ENCODE peak calls at places on chromosomes 7 and 10, in eight cellular contexts. One of them, this sample, is unnamed.

GRCh38 chr7:46600340-46600739 is 679.3 kb upstream of the IGFBP3 start:
- DNase-seq in GM12892: no peak
- DNase-seq in stomach: no peak
- DNase-seq in HepG2: no peak
- DNase-seq in esophagus muscularis mucosa: no peak
- DNase-seq in prostate gland: no peak
- DNase-seq in K562: no peak
- DNase-seq in transverse colon: no peak
- DNase-seq in this sample: peak; percentile 89

GRCh38 chr10:129929343-129930297 is 34.5 kb downstream of the EBF3 start:
- DNase-seq in GM12892: no peak
- DNase-seq in stomach: no peak
- DNase-seq in HepG2: no peak
- DNase-seq in esophagus muscularis mucosa: no peak
- DNase-seq in prostate gland: no peak
- DNase-seq in K562: no peak
- DNase-seq in transverse colon: no peak
- DNase-seq in this sample: peak; percentile 28

GRCh38 chr7:82677064-82677463 is 233.5 kb upstream of the CACNA2D1 start:
- DNase-seq in GM12892: no peak
- DNase-seq in stomach: no peak
- DNase-seq in HepG2: no peak
- DNase-seq in esophagus muscularis mucosa: no peak
- DNase-seq in prostate gland: no peak
- DNase-seq in K562: no peak
- DNase-seq in transverse colon: no peak
- DNase-seq in this sample: no peak

GRCh38 chr7:99562832-99563231 is 4.4 kb downstream of the ZNF655 start:
- DNase-seq in GM12892: no peak
- DNase-seq in stomach: no peak
- DNase-seq in HepG2: peak; percentile 67
- DNase-seq in esophagus muscularis mucosa: no peak
- DNase-seq in prostate gland: no peak
- DNase-seq in K562: peak; percentile 87
- DNase-seq in transverse colon: peak; percentile 25
- DNase-seq in this sample: no peak

GRCh38 chr7:20738517-20739481 is 47.9 kb downstream of the SP8 start:
- DNase-seq in GM12892: no peak
- DNase-seq in stomach: no peak
- DNase-seq in HepG2: peak; percentile 41
- DNase-seq in esophagus muscularis mucosa: no peak
- DNase-seq in prostate gland: no peak
- DNase-seq in K562: no peak
- DNase-seq in transverse colon: no peak
- DNase-seq in this sample: no peak

GRCh38 chr10:108567899-108568752 is 1355.2 kb downstream of the XPNPEP1 start:
- DNase-seq in GM12892: no peak
- DNase-seq in stomach: no peak
- DNase-seq in HepG2: no peak
- DNase-seq in esophagus muscularis mucosa: no peak
- DNase-seq in prostate gland: no peak
- DNase-seq in K562: no peak
- DNase-seq in transverse colon: no peak
- DNase-seq in this sample: no peak

GRCh38 chr7:100413889-100414288 is 14.6 kb downstream of the ZCWPW1 start:
- DNase-seq in GM12892: no peak
- DNase-seq in stomach: no peak
- DNase-seq in HepG2: no peak
- DNase-seq in esophagus muscularis mucosa: no peak
- DNase-seq in prostate gland: no peak
- DNase-seq in K562: no peak
- DNase-seq in transverse colon: no peak
- DNase-seq in this sample: no peak

GRCh38 chr10:80528185-80528700 is 9.5 kb upstream of the SH2D4B start:
- DNase-seq in GM12892: no peak
- DNase-seq in stomach: no peak
- DNase-seq in HepG2: no peak
- DNase-seq in esophagus muscularis mucosa: no peak
- DNase-seq in prostate gland: no peak
- DNase-seq in K562: no peak
- DNase-seq in transverse colon: no peak
- DNase-seq in this sample: no peak

GRCh38 chr7:53800746-53801145 is 741.4 kb upstream of the VSTM2A start:
- DNase-seq in GM12892: no peak
- DNase-seq in stomach: no peak
- DNase-seq in HepG2: no peak
- DNase-seq in esophagus muscularis mucosa: no peak
- DNase-seq in prostate gland: no peak
- DNase-seq in K562: no peak
- DNase-seq in transverse colon: no peak
- DNase-seq in this sample: no peak

GRCh38 chr7:42929449-42929848 is 2.5 kb downstream of the PSMA2 start:
- DNase-seq in GM12892: no peak
- DNase-seq in stomach: no peak
- DNase-seq in HepG2: no peak
- DNase-seq in esophagus muscularis mucosa: no peak
- DNase-seq in prostate gland: no peak
- DNase-seq in K562: no peak
- DNase-seq in transverse colon: no peak
- DNase-seq in this sample: no peak

GRCh38 chr7:123260428-123260960 is 60.7 kb upstream of the SLC13A1 start:
- DNase-seq in GM12892: no peak
- DNase-seq in stomach: no peak
- DNase-seq in HepG2: no peak
- DNase-seq in esophagus muscularis mucosa: no peak
- DNase-seq in prostate gland: no peak
- DNase-seq in K562: no peak
- DNase-seq in transverse colon: peak; percentile 17
- DNase-seq in this sample: no peak

GRCh38 chr7:97107192-97107800 is 10.2 kb upstream of the SDHAF3 start:
- DNase-seq in GM12892: no peak
- DNase-seq in stomach: no peak
- DNase-seq in HepG2: no peak
- DNase-seq in esophagus muscularis mucosa: no peak
- DNase-seq in prostate gland: no peak
- DNase-seq in K562: no peak
- DNase-seq in transverse colon: no peak
- DNase-seq in this sample: no peak

GRCh38 chr10:86153751-86154150 is 212.8 kb downstream of the GRID1 start:
- DNase-seq in GM12892: no peak
- DNase-seq in stomach: no peak
- DNase-seq in HepG2: no peak
- DNase-seq in esophagus muscularis mucosa: no peak
- DNase-seq in prostate gland: no peak
- DNase-seq in K562: no peak
- DNase-seq in transverse colon: no peak
- DNase-seq in this sample: no peak

GRCh38 chr7:135204271-135204872 is 7.0 kb downstream of the WDR91 start:
- DNase-seq in GM12892: no peak
- DNase-seq in stomach: no peak
- DNase-seq in HepG2: no peak
- DNase-seq in esophagus muscularis mucosa: no peak
- DNase-seq in prostate gland: no peak
- DNase-seq in K562: no peak
- DNase-seq in transverse colon: no peak
- DNase-seq in this sample: no peak

GRCh38 chr7:4764402-4765007 is 10.9 kb upstream of the AP5Z1 start:
- DNase-seq in GM12892: no peak
- DNase-seq in stomach: no peak
- DNase-seq in HepG2: no peak
- DNase-seq in esophagus muscularis mucosa: no peak
- DNase-seq in prostate gland: no peak
- DNase-seq in K562: no peak
- DNase-seq in transverse colon: no peak
- DNase-seq in this sample: peak; percentile 80

GRCh38 chr10:10271639-10272192 is 746.0 kb upstream of the CELF2 start:
- DNase-seq in GM12892: no peak
- DNase-seq in stomach: no peak
- DNase-seq in HepG2: no peak
- DNase-seq in esophagus muscularis mucosa: no peak
- DNase-seq in prostate gland: no peak
- DNase-seq in K562: no peak
- DNase-seq in transverse colon: no peak
- DNase-seq in this sample: no peak

GRCh38 chr10:113493195-113493594 is 59.7 kb upstream of the HABP2 start:
- DNase-seq in GM12892: no peak
- DNase-seq in stomach: no peak
- DNase-seq in HepG2: no peak
- DNase-seq in esophagus muscularis mucosa: no peak
- DNase-seq in prostate gland: no peak
- DNase-seq in K562: no peak
- DNase-seq in transverse colon: no peak
- DNase-seq in this sample: no peak
- TF ChIP-seq POLR2AphosphoS5 in GM12892: no peak
- TF ChIP-seq POLR2AphosphoS5 in stomach: no peak
- TF ChIP-seq POLR2AphosphoS5 in HepG2: no peak
- TF ChIP-seq POLR2AphosphoS5 in esophagus muscularis mucosa: no peak
- TF ChIP-seq POLR2AphosphoS5 in prostate gland: no peak
- TF ChIP-seq POLR2AphosphoS5 in K562: no peak
- TF ChIP-seq POLR2AphosphoS5 in transverse colon: no peak
- TF ChIP-seq POLR2AphosphoS5 in this sample: no peak

DNA sequence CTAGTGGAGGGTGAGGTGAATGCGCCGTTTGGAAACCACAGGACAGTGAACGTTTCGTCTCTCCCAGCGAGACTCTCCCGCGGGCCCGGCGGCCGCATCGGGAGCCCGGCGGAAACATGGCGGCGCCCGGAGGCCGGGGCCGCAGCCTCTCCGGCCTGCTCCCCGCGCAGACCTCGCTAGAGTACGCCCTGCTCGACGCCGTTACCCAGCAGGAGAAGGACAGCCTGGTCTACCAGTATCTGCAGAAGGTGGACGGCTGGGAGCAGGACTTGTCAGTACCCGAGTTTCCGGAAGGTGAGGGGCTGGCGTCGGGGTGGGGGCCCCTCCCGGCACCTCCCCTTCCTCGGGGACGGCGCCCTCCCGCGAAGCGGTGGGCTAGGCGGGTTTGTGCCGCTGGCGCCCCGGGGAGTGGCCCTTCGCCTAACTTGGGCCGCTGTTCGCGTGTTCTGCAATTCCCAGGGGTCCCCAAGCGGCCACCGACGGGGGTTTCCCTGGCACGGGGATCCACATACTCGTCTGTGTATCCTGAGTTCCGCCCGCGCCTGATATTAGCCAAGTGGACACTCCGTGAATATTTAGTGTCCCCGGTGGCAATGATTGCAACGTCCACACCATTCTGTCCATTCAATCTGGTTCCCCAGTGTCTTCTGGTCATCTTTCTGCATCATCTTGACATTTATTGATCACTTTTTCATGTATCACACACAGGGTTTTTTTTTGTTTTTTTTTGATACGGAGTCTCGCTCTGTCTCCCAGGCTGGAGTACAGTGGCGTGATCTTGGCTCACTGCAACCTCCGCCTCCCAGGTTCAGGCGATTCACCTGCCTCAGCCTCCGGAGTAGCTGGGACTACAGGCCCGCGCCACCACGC is 531 bp downstream of the NHLRC2 start:
- DNase-seq in GM12892: peak; percentile 38
- DNase-seq in stomach: peak; percentile 47
- DNase-seq in HepG2: peak; percentile 23
- DNase-seq in esophagus muscularis mucosa: no peak
- DNase-seq in prostate gland: peak; percentile 50
- DNase-seq in K562: peak; percentile 65
- DNase-seq in transverse colon: peak; percentile 52
- DNase-seq in this sample: peak; percentile 79
- TF ChIP-seq POLR2A in GM12892: peak; percentile 90
- TF ChIP-seq POLR2A in stomach: no peak
- TF ChIP-seq POLR2A in HepG2: peak; percentile 54
- TF ChIP-seq POLR2A in esophagus muscularis mucosa: no peak
- TF ChIP-seq POLR2A in prostate gland: no peak
- TF ChIP-seq POLR2A in K562: peak; percentile 55
- TF ChIP-seq POLR2A in transverse colon: peak; percentile 54
- TF ChIP-seq POLR2A in this sample: no peak

GRCh38 chr10:75402486-75403143 is 1.1 kb upstream of the ZNF503 start:
- DNase-seq in GM12892: no peak
- DNase-seq in stomach: peak; percentile 42
- DNase-seq in HepG2: no peak
- DNase-seq in esophagus muscularis mucosa: no peak
- DNase-seq in prostate gland: peak; percentile 52
- DNase-seq in K562: no peak
- DNase-seq in transverse colon: peak; percentile 30
- DNase-seq in this sample: peak; percentile 73
- TF ChIP-seq POLR2AphosphoS5 in GM12892: no peak
- TF ChIP-seq POLR2AphosphoS5 in stomach: peak; percentile 9
- TF ChIP-seq POLR2AphosphoS5 in HepG2: peak; percentile 61
- TF ChIP-seq POLR2AphosphoS5 in esophagus muscularis mucosa: peak; percentile 57
- TF ChIP-seq POLR2AphosphoS5 in prostate gland: no peak
- TF ChIP-seq POLR2AphosphoS5 in K562: no peak
- TF ChIP-seq POLR2AphosphoS5 in transverse colon: no peak
- TF ChIP-seq POLR2AphosphoS5 in this sample: peak; percentile 44

DNA sequence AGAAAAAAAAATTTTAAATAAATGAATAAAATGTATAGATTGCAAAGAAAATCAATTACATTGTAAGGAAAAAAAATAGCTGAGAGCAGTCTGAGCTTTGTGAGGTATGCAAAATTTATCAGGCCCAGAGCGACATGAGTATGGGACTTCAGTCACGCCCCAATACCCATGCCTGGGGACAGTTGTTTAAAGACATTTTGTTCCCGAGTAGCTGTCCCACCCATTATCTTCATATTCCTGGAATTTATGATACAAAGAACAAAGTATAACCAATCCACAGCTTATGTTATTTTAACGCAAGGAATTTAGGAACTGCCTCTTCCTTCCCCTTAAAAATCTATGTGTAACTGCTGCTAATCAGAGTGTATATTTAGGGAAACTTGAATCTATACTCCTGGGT is 1.6 kb upstream of the PON2 start:
- DNase-seq in GM12892: no peak
- DNase-seq in stomach: no peak
- DNase-seq in HepG2: no peak
- DNase-seq in esophagus muscularis mucosa: no peak
- DNase-seq in prostate gland: no peak
- DNase-seq in K562: no peak
- DNase-seq in transverse colon: no peak
- DNase-seq in this sample: no peak
- TF ChIP-seq POLR2A in GM12892: no peak
- TF ChIP-seq POLR2A in stomach: no peak
- TF ChIP-seq POLR2A in HepG2: no peak
- TF ChIP-seq POLR2A in esophagus muscularis mucosa: no peak
- TF ChIP-seq POLR2A in prostate gland: no peak
- TF ChIP-seq POLR2A in K562: no peak
- TF ChIP-seq POLR2A in transverse colon: no peak
- TF ChIP-seq POLR2A in this sample: no peak

GRCh38 chr7:106140406-106141173 is 28.5 kb upstream of the SYPL1 start:
- DNase-seq in GM12892: no peak
- DNase-seq in stomach: no peak
- DNase-seq in HepG2: no peak
- DNase-seq in esophagus muscularis mucosa: peak; percentile 80
- DNase-seq in prostate gland: no peak
- DNase-seq in K562: no peak
- DNase-seq in transverse colon: no peak
- DNase-seq in this sample: no peak
- TF ChIP-seq POLR2AphosphoS5 in GM12892: no peak
- TF ChIP-seq POLR2AphosphoS5 in stomach: no peak
- TF ChIP-seq POLR2AphosphoS5 in HepG2: no peak
- TF ChIP-seq POLR2AphosphoS5 in esophagus muscularis mucosa: no peak
- TF ChIP-seq POLR2AphosphoS5 in prostate gland: no peak
- TF ChIP-seq POLR2AphosphoS5 in K562: no peak
- TF ChIP-seq POLR2AphosphoS5 in transverse colon: no peak
- TF ChIP-seq POLR2AphosphoS5 in this sample: peak; percentile 40

GRCh38 chr7:2529161-2530075 is 9.8 kb downstream of the LFNG start:
- DNase-seq in GM12892: peak; percentile 63
- DNase-seq in stomach: peak; percentile 63
- DNase-seq in HepG2: no peak
- DNase-seq in esophagus muscularis mucosa: no peak
- DNase-seq in prostate gland: no peak
- DNase-seq in K562: no peak
- DNase-seq in transverse colon: peak; percentile 68
- DNase-seq in this sample: peak; percentile 88
- TF ChIP-seq POLR2A in GM12892: no peak
- TF ChIP-seq POLR2A in stomach: no peak
- TF ChIP-seq POLR2A in HepG2: no peak
- TF ChIP-seq POLR2A in esophagus muscularis mucosa: no peak
- TF ChIP-seq POLR2A in prostate gland: no peak
- TF ChIP-seq POLR2A in K562: no peak
- TF ChIP-seq POLR2A in transverse colon: no peak
- TF ChIP-seq POLR2A in this sample: no peak